ENCODE peak calls at places on chromosomes 7 and 10, in five cellular contexts. R is testis, Y is ovary, Z is brain microvascular endothelial cell, E is psoas muscle. V is an unnamed sample.

GRCh38 chr10:113297226-113297625 is 255.6 kb upstream of the HABP2 start:
- DNase-seq in Y (no peak), E (no peak), R (no peak), Z (peak; percentile 51), V (no peak)

GRCh38 chr7:129786825-129787563 is 165.8 kb downstream of the UBE2H start:
- DNase-seq in R (no peak), Z (no peak), E (no peak), Y (no peak), V (no peak)

GRCh38 chr10:28838908-28839307 is 161.6 kb downstream of the BAMBI start:
- DNase-seq in R (no peak), E (no peak), Y (no peak), Z (peak; percentile 62), V (no peak)

GRCh38 chr10:72316748-72317435 is 37.8 kb downstream of the DNAJB12 start:
- DNase-seq in E (peak; percentile 83), Z (no peak), Y (peak; percentile 74), R (peak; percentile 84), V (no peak)

GRCh38 chr10:15802375-15802949 is 57.8 kb downstream of the MINDY3 start:
- DNase-seq in Z (no peak), Y (no peak), E (no peak), R (no peak), V (no peak)

GRCh38 chr10:29377333-29377961 is 88.6 kb downstream of the LYZL1 start:
- DNase-seq in Y (no peak), Z (peak; percentile 22), E (no peak), R (no peak), V (no peak)

GRCh38 chr7:133688483-133689239 is 435.8 kb downstream of the EXOC4 start:
- DNase-seq in Z (no peak), E (no peak), Y (no peak), R (no peak), V (no peak)

GRCh38 chr7:22470981-22471380 is 29.0 kb downstream of the STEAP1B start:
- DNase-seq in R (no peak), Z (no peak), Y (no peak), E (no peak), V (no peak)

GRCh38 chr10:114995468-114995867 is 57.5 kb downstream of the TRUB1 start:
- DNase-seq in Z (peak; percentile 58), Y (no peak), R (no peak), E (no peak), V (no peak)

GRCh38 chr7:111085356-111085755 is 5.6 kb upstream of the LRRN3 start:
- DNase-seq in Z (no peak), Y (no peak), E (no peak), R (no peak), V (no peak)

GRCh38 chr10:88831709-88832108 is 19.9 kb downstream of the ANKRD22 start:
- DNase-seq in Y (no peak), Z (no peak), R (no peak), E (no peak), V (no peak)

GRCh38 chr10:70887804-70888800 is at the start of gene PCBD1:
- DNase-seq in Y (peak; percentile 74), R (peak; percentile 88), Z (peak; percentile 21), E (peak; percentile 84), V (no peak)

GRCh38 chr10:101260764-101261341 is 31.6 kb upstream of the LBX1 start:
- DNase-seq in E (no peak), Y (no peak), R (no peak), Z (no peak), V (no peak)

GRCh38 chr7:19116121-19117080 is 1.0 kb downstream of the TWIST1 start:
- DNase-seq in E (no peak), Y (peak; percentile 26), R (peak; percentile 56), Z (peak; percentile 27), V (no peak)
- TF ChIP-seq CTCF in E (no peak), Y (no peak), R (no peak), Z (peak; percentile 6), V (no peak)

DNA sequence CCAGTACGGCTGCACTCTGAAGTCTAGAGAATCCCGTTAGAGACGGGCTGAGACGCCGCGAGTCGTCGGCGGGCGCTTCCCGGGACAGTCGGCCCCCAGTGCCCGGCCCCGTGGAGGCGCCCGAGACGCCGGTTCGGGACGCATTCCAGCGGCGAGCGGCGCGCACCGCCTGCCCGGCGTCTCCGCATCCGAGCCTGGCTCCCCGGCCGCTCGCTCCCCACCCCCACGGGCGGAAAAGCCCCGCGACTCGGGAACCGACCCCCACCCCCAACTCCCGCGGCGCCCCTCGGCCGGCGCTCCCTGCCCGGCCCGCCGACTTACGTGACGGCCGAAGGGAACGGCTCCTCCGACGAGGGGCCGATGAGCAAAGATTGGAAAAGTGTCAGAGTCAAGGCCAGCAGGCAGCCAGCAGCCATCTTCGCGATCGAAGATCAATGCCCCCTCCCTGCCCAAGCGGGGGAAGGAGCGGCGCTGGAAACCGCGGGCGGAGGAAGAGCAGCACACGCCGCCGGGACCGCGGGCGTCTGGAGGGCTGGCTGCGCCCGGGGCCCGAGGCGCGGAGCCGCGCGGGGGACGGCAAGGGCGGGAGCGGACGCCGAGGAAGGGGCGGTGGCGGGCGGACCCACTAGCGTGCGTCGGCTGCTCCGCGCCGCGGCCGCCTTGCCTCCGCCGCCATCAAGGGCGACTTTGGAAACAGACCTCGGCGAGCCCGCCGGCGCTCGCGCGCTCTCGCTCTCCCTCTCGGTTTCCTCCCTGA is at the start of gene CACNA2D1:
- DNase-seq in E (peak; percentile 76), Y (peak; percentile 63), R (peak; percentile 37), Z (no peak), V (no peak)
- H3K4me3 ChIP-seq in E (peak within 1 kb of the TSS; percentile 79), Y (peak within 1 kb of the TSS; percentile 73), R (peak within 1 kb of the TSS; percentile 80), Z (peak within 1 kb of the TSS; percentile 70), V (peak within 1 kb of the TSS; percentile 66)

GRCh38 chr7:154765118-154765517 is 237.8 kb downstream of the PAXIP1 start:
- DNase-seq in Z (no peak), R (no peak), Y (no peak), E (no peak), V (no peak)

GRCh38 chr7:154757756-154758155 is 245.2 kb downstream of the PAXIP1 start:
- DNase-seq in Y (no peak), Z (no peak), R (no peak), E (no peak), V (no peak)

DNA sequence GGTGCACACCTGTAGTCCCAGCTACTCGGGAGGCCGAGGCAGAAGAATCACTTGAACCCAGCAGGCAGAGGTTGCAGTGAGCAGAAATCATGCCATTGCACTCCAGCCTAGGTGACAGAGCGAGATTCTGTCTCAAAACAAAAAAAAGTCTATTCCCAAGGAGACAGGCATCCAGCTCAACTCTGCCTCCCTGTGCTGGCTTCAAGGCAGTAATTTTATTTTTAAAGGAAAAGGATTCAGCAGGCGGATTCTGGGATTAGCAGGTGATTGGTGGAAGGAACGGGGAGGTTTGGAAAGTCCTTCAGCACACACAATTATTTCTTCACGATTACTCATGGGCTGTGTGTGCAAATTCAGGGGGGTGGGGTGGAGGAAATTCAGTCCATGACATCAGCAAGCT is 242.9 kb downstream of the PAXIP1 start:
- DNase-seq in Y (no peak), Z (no peak), R (no peak), E (no peak), V (no peak)
- TF ChIP-seq CTCF in Y (no peak), Z (no peak), R (no peak), E (no peak), V (no peak)

DNA sequence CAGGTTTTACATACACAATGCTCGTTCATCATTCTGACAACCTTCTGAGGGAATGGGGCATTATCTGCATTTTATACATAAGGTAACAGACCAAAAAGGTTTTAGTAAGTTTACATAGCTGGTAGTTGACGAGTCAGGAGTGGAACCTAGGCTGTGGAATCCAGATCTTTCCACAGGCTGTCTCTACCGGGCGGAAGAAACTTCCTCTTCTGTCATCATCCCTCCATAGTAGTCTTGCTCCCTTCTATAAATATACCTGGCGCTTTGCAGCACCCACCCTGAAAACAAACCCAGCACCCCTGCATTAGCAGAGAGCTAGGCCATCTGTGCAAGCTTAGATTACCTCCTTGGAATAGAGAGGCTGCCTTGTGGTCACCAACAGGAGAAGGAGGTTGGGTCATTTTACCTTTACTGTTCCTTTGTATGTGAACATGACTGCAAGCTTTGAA is 1.3 kb downstream of the TSPAN13 start:
- DNase-seq in Z (no peak), E (no peak), R (no peak), Y (no peak), V (no peak)
- H3K4me3 ChIP-seq in Z (no peak overlapping the region), E (peak overlapping the region; percentile 68), R (no peak overlapping the region), Y (no peak overlapping the region), V (peak overlapping the region; percentile 90)

GRCh38 chr10:127919418-127920191 is 12.7 kb downstream of the PTPRE start:
- DNase-seq in R (no peak), Z (peak; percentile 75), Y (no peak), E (no peak), V (no peak)
- TF ChIP-seq CTCF in R (no peak), Z (peak; percentile 73), Y (no peak), E (peak; percentile 3), V (peak; percentile 45)

GRCh38 chr7:80078159-80078731 is 56.4 kb upstream of the GNAI1 start:
- DNase-seq in E (no peak), Y (no peak), Z (peak; percentile 12), R (no peak), V (no peak)
- H3K4me3 ChIP-seq in E (peak overlapping the region; percentile 50), Y (peak overlapping the region; percentile 18), Z (no peak overlapping the region), R (peak overlapping the region; percentile 19), V (peak overlapping the region; percentile 40)

GRCh38 chr7:4132221-4132620 is 549.9 kb upstream of the FOXK1 start:
- DNase-seq in R (no peak), Z (no peak), E (no peak), Y (no peak), V (no peak)

GRCh38 chr7:4131043-4131442 is 551.1 kb upstream of the FOXK1 start:
- DNase-seq in Z (no peak), Y (no peak), E (no peak), R (no peak), V (no peak)

GRCh38 chr7:4133491-4134044 is 548.5 kb upstream of the FOXK1 start:
- DNase-seq in R (no peak), Y (no peak), E (no peak), Z (no peak), V (no peak)

GRCh38 chr7:4128161-4128560 is 553.9 kb upstream of the FOXK1 start:
- DNase-seq in Z (no peak), E (no peak), Y (no peak), R (no peak), V (no peak)

GRCh38 chr7:4129481-4130122 is 552.5 kb upstream of the FOXK1 start:
- DNase-seq in Y (no peak), R (no peak), Z (no peak), E (no peak), V (no peak)
- TF ChIP-seq CTCF in Y (no peak), R (no peak), Z (no peak), E (no peak), V (no peak)

V was measured in epithelial cell of proximal tubule.